ENCODE peak calls at places on chromosomes 13 and 19, in eight cellular contexts. Q, R, J, T, D, V, E and M are unnamed samples. For H3K9me3, the result is how much of the 10 kb centered on the place peaks cover.

GRCh38 chr13:79508224-79508961 is 27.4 kb downstream of the NDFIP2 start:
- DNase-seq in D (no peak), Q (no peak), R (no peak), E (no peak), T (no peak), V (peak), J (no peak), M (no peak)

GRCh38 chr13:76829572-76830327 is 56.5 kb downstream of the KCTD12 start:
- DNase-seq in T (peak), V (peak), Q (no peak), E (peak), D (peak), R (peak), J (no peak), M (peak)

GRCh38 chr13:85693889-85694511 is 105.2 kb downstream of the SLITRK6 start:
- DNase-seq in D (no peak), R (no peak), Q (no peak), J (no peak), E (no peak), V (no peak), T (peak), M (no peak)

GRCh38 chr13:114004416-114005205 is 30.7 kb upstream of the C13orf46 start:
- DNase-seq in V (no peak), J (no peak), R (no peak), E (peak), Q (no peak), T (peak), D (no peak), M (peak)

GRCh38 chr13:43136940-43137574 is 113.7 kb downstream of the DNAJC15 start:
- DNase-seq in J (no peak), D (no peak), R (no peak), T (no peak), Q (no peak), E (no peak), V (peak), M (no peak)

GRCh38 chr19:40744554-40745401 is 5.5 kb downstream of the ACTMAP start:
- DNase-seq in D (no peak), Q (peak), J (no peak), V (no peak), E (no peak), T (no peak), R (no peak), M (no peak)

GRCh38 chr19:574658-575526 is 2.5 kb downstream of the BSG start:
- DNase-seq in Q (peak), J (no peak), E (peak), T (peak), V (peak), D (no peak), R (no peak), M (no peak)

GRCh38 chr13:95713651-95714050 is 36.7 kb downstream of the DNAJC3 start:
- DNase-seq in R (no peak), J (no peak), D (no peak), Q (no peak), V (peak), E (no peak), T (no peak), M (no peak)

GRCh38 chr13:99285432-99286182 is 21.6 kb downstream of the GPR183 start:
- DNase-seq in T (no peak), J (no peak), D (peak), E (no peak), Q (no peak), V (no peak), R (peak), M (no peak)

GRCh38 chr13:109074436-109074835 is 445.0 kb downstream of the MYO16 start:
- DNase-seq in D (no peak), T (no peak), E (no peak), R (no peak), J (no peak), V (no peak), Q (no peak), M (no peak)

GRCh38 chr19:46963093-46963734 is 56.4 kb upstream of the NPAS1 start:
- DNase-seq in R (no peak), Q (no peak), E (no peak), V (peak), T (peak), D (no peak), J (no peak), M (no peak)

GRCh38 chr13:67048084-67048792 is 181.9 kb downstream of the PCDH9 start:
- DNase-seq in E (no peak), V (no peak), D (peak), R (no peak), J (no peak), T (peak), Q (peak), M (no peak)

GRCh38 chr19:17448190-17448967 is at the start of gene TMEM221:
- DNase-seq in J (no peak), V (peak), R (peak), T (no peak), D (peak), E (peak), Q (peak), M (no peak)

GRCh38 chr13:32067149-32067961 is 35.8 kb downstream of the FRY start:
- DNase-seq in V (no peak), Q (no peak), D (no peak), E (no peak), T (no peak), J (no peak), R (no peak), M (no peak)

GRCh38 chr13:109256866-109257760 is 529.3 kb downstream of the IRS2 start:
- DNase-seq in T (peak), J (no peak), R (no peak), D (no peak), V (peak), Q (no peak), E (no peak), M (no peak)

GRCh38 chr19:46840157-46840942 is 10.3 kb downstream of the AP2S1 start:
- DNase-seq in J (peak), V (peak), E (no peak), D (no peak), T (no peak), R (peak), Q (peak), M (no peak)

GRCh38 chr19:14354445-14354844 is 26.8 kb upstream of the ADGRE5 start:
- DNase-seq in J (no peak), V (no peak), E (no peak), Q (no peak), T (no peak), R (no peak), D (no peak), M (no peak)

GRCh38 chr13:97223711-97224461 is 1.8 kb downstream of the MBNL2 start:
- DNase-seq in R (peak), Q (peak), V (peak), E (no peak), J (peak), D (peak), T (peak), M (no peak)

GRCh38 chr13:46519177-46519576 is 33.8 kb upstream of the LRCH1 start:
- DNase-seq in J (no peak), Q (no peak), E (no peak), D (no peak), V (no peak), R (no peak), T (no peak), M (no peak)

GRCh38 chr13:52353116-52353718 is 52.8 kb downstream of the THSD1 start:
- DNase-seq in D (no peak), T (peak), E (no peak), Q (no peak), R (no peak), V (peak), J (no peak), M (no peak)

GRCh38 chr13:91211548-91211947 is 135.9 kb upstream of the MIR17HG start:
- DNase-seq in R (no peak), D (no peak), E (no peak), T (no peak), V (no peak), J (no peak), Q (no peak), M (no peak)

GRCh38 chr13:98315902-98316301 is 138.8 kb upstream of the RNF113B start:
- DNase-seq in R (no peak), Q (no peak), J (no peak), D (no peak), V (no peak), T (no peak), E (no peak), M (no peak)

GRCh38 chr19:51467864-51468544 is 9.8 kb upstream of the SIGLEC8 start:
- DNase-seq in Q (no peak), J (no peak), E (no peak), D (no peak), T (no peak), V (no peak), R (no peak), M (no peak)

GRCh38 chr19:18915639-18916038 is 3.5 kb downstream of the COPE start:
- DNase-seq in T (no peak), D (no peak), V (peak), Q (peak), R (no peak), E (no peak), J (no peak), M (no peak)

GRCh38 chr13:76865109-76865508 is 21.1 kb downstream of the KCTD12 start:
- DNase-seq in Q (no peak), E (no peak), V (no peak), R (no peak), J (no peak), D (no peak), T (no peak), M (no peak)

GRCh38 chr19:3642987-3643386 is 16.4 kb upstream of the CACTIN start:
- DNase-seq in D (no peak), J (no peak), T (no peak), V (peak), E (no peak), Q (peak), R (no peak), M (no peak)

GRCh38 chr13:98775844-98776598 is 23.5 kb upstream of the SLC15A1 start:
- DNase-seq in Q (no peak), D (no peak), R (no peak), T (peak), J (no peak), V (peak), E (no peak), M (no peak)

GRCh38 chr13:27083183-27083582 is 88.4 kb downstream of the USP12 start:
- DNase-seq in D (no peak), Q (no peak), J (no peak), V (no peak), R (no peak), T (no peak), E (no peak), M (no peak)
- H3K4me3 ChIP-seq in D (no peak), Q (no peak), J (no peak), V (no peak), R (no peak), T (no peak), E (no peak), M (no peak)

DNA sequence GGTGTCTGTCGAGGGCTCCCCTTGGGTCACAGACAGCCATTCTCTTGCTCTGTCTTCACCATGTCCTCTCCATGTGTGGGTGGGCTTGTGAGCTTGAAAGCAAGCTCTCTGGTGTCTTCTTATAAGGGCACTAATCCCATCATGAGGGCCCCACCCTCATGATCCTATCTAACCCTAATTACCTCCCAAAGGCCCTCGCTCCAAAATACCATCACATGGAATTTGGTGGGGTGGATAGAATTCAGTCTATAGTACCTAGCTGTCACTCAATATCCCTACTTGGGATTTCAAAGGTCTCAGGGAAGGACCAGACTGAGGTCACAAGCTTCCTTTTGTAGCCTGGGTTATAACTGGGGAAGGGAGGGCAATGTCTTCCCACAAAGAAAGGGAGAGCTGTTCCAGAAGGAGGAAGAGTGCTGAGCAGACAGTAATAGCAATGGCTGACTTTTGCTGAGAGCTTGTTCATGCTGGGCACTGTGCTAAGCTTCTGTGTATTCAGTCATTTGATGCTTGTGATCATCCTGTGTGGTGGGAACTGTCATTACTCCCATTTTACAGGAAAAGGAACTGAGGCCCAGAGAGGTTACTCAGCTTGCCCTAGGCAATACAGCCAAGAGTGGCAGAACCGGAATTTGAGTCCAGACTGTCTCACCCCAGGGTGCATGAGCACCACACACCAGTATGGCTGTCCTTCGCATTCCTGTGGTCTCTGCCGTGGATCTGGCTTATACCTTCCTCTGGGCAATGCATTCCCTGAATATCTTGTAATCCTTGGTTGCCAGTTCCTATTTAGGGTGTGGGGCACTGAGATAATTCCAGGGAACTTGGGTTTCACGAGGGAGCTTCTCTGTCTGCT is 8.2 kb downstream of the FXYD5 start:
- DNase-seq in V (peak), R (no peak), Q (no peak), E (no peak), J (no peak), T (peak), D (no peak), M (no peak)
- H3K9me3 ChIP-seq in V (under half), R (under half), Q (under half), E (under half), J (under half), T (under half), D (under half), M (under half)

GRCh38 chr19:36099166-36099785 is 11.7 kb upstream of the OVOL3 start:
- DNase-seq in T (no peak), J (no peak), E (no peak), V (no peak), R (no peak), Q (no peak), D (no peak), M (no peak)
- H3K27ac ChIP-seq in T (no peak), J (no peak), E (peak), V (no peak), R (no peak), Q (no peak), D (no peak), M (no peak)

GRCh38 chr19:2240881-2241760 is 4.5 kb downstream of the SF3A2 start:
- DNase-seq in R (no peak), D (no peak), E (no peak), T (no peak), V (peak), J (no peak), Q (no peak), M (no peak)
- H3K4me3 ChIP-seq in R (no peak), D (no peak), E (peak), T (no peak), V (peak), J (no peak), Q (peak), M (no peak)

GRCh38 chr19:27843861-27844260 is 1369.1 kb downstream of the UQCRFS1 start:
- DNase-seq in D (no peak), R (no peak), V (no peak), T (no peak), J (no peak), E (no peak), Q (no peak), M (no peak)
- H3K9me3 ChIP-seq in D (under half), R (under half), V (under half), T (under half), J (under half), E (under half), Q (under half), M (under half)

GRCh38 chr13:88456155-88456554 is 785.0 kb downstream of the SLITRK5 start:
- DNase-seq in V (no peak), R (no peak), J (no peak), Q (no peak), E (no peak), D (no peak), T (no peak), M (no peak)

GRCh38 chr13:88464851-88465250 is 793.7 kb downstream of the SLITRK5 start:
- DNase-seq in Q (no peak), E (no peak), V (no peak), R (no peak), D (no peak), T (no peak), J (no peak), M (no peak)

GRCh38 chr13:88459335-88459734 is 788.2 kb downstream of the SLITRK5 start:
- DNase-seq in Q (no peak), D (no peak), E (no peak), J (no peak), R (no peak), T (no peak), V (no peak), M (no peak)

DNA sequence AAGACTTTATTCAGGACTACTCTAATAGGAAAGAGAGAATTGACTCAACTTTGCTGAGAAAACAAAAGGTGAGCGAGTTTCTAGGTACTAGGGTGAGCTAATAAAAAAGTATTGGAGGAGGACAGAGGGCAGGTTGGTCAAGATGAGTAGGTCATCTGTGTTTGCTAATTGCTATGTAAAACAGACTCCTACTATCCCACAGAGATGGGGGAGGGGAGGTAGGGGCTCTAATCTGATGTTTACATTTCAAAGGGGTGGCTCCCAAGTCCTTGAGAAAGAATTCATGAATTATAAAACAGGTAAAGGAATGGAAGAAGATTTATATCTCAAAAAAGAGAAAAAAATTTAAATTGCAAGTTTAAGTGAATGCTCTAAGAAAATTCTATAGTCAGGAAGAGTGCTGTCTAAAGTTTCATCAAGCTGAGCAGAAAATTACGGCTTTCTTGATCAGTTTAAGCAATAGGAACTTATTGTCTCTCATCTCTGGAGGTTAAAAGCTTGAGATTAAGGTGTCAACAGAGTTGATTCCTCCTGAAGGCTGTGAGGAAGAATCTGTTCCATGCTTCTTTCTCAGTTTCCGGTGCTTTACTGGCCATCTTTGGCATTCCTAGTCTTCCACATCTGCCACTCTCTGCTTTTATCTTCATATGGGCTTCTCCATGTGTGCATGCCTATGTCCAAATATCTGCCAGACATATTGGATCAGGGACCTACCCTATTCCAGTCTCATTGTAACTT is 790.3 kb downstream of the SLITRK5 start:
- DNase-seq in D (no peak), R (no peak), T (no peak), Q (no peak), V (no peak), J (no peak), E (no peak), M (no peak)
- H3K27ac ChIP-seq in D (no peak), R (no peak), T (no peak), Q (no peak), V (no peak), J (no peak), E (no peak), M (no peak)

GRCh38 chr19:10112037-10112751 is 701 bp downstream of the P2RY11 start:
- DNase-seq in D (no peak), T (no peak), J (no peak), E (no peak), R (no peak), V (peak), Q (no peak), M (no peak)
- H3K4me3 ChIP-seq in D (no peak), T (no peak), J (peak), E (no peak), R (no peak), V (no peak), Q (no peak), M (no peak)

GRCh38 chr19:44284968-44285367 is 19.9 kb downstream of the ZNF235 start:
- DNase-seq in T (no peak), D (no peak), E (no peak), Q (no peak), J (no peak), R (no peak), V (no peak), M (no peak)
- H3K9me3 ChIP-seq in T (under half), D (under half), E (half or more), Q (under half), J (under half), R (half or more), V (under half), M (under half)

DNA sequence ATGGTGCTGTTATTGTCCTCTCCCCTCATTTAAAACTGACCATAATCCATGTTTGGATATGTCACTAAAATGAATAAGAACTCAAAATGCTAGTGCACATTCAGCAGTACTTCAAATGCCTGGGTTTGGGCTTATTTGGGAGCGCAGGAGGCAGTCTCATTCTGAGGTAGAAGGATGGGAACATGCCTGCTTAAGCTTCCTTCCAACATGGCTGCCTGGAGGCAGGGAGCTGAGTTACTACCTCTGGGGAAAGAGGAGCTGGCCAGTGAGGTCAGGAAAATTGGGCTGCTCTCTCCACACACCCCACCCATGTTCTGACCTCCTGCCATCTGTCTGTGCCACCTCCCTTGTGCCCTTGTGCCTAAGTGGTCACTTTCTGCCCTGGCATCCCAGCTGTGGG is 85.7 kb downstream of the PTPRS start:
- DNase-seq in J (no peak), V (no peak), Q (no peak), T (no peak), R (no peak), E (no peak), D (no peak), M (no peak)
- H3K27ac ChIP-seq in J (no peak), V (no peak), Q (no peak), T (no peak), R (no peak), E (no peak), D (no peak), M (no peak)